ENCODE peak calls at places on chromosomes 3 and 15, in nine cellular contexts. X is K562, O is HCT116, V is Peyer's patch, E is cardiac fibroblast, Y is lower lobe of right lung, J is ovary, T is A549, N is vagina. P is an unnamed sample.

GRCh38 chr3:99256788-99257187 is 355.3 kb upstream of the DCBLD2 start:
- DNase-seq in J (no peak), T (no peak), E (no peak), V (no peak), X (no peak), N (no peak), O (no peak), Y (no peak), P (no peak)

GRCh38 chr3:13935494-13936094 is 55.7 kb upstream of the WNT7A start:
- DNase-seq in O (no peak), Y (no peak), X (no peak), J (no peak), E (no peak), V (no peak), T (no peak), N (no peak), P (no peak)

GRCh38 chr3:155664922-155665695 is 79.8 kb downstream of the PLCH1 start:
- DNase-seq in X (no peak), E (peak; percentile 91), N (no peak), O (peak; percentile 38), Y (no peak), T (peak; percentile 88), V (peak; percentile 74), J (peak; percentile 74), P (peak; percentile 70)

GRCh38 chr3:169772530-169772950 is 656 bp upstream of the MYNN start:
- DNase-seq in J (peak; percentile 78), T (peak; percentile 89), X (peak; percentile 61), V (peak; percentile 84), O (peak; percentile 75), N (no peak), Y (peak; percentile 79), E (peak; percentile 83), P (no peak)

GRCh38 chr3:171326717-171327440 is 133.3 kb downstream of the TNIK start:
- DNase-seq in X (no peak), N (no peak), J (no peak), T (no peak), V (no peak), E (no peak), Y (no peak), O (no peak), P (no peak)

GRCh38 chr3:52019352-52020080 is 23.8 kb upstream of the RPL29 start:
- DNase-seq in N (no peak), J (peak; percentile 49), X (no peak), E (peak; percentile 35), O (no peak), T (no peak), V (no peak), Y (no peak), P (no peak)

GRCh38 chr3:107446706-107447105 is 69.5 kb downstream of the CCDC54 start:
- DNase-seq in O (no peak), J (no peak), X (no peak), Y (no peak), E (no peak), V (no peak), N (no peak), T (no peak), P (no peak)

GRCh38 chr3:151460774-151461450 is at the start of gene IGSF10:
- DNase-seq in N (no peak), E (peak; percentile 41), V (no peak), X (peak; percentile 16), Y (peak; percentile 57), J (peak; percentile 37), T (peak; percentile 11), O (no peak), P (no peak)

GRCh38 chr3:48655586-48655985 is 7.1 kb downstream of the CELSR3 start:
- DNase-seq in J (no peak), E (no peak), V (peak; percentile 80), Y (peak; percentile 67), T (no peak), O (no peak), X (no peak), N (no peak), P (no peak)

GRCh38 chr15:80179966-80180365 is 27.2 kb downstream of the FAH start:
- DNase-seq in X (no peak), N (no peak), Y (no peak), E (no peak), V (no peak), J (no peak), O (no peak), T (no peak), P (no peak)

GRCh38 chr3:128490650-128491070 is 2.3 kb downstream of the GATA2 start:
- DNase-seq in X (no peak), Y (no peak), N (no peak), V (no peak), T (no peak), J (no peak), O (no peak), E (no peak), P (no peak)

GRCh38 chr3:128491071-128491899 is 1.7 kb downstream of the GATA2 start:
- DNase-seq in O (no peak), T (no peak), V (peak; percentile 38), X (no peak), Y (no peak), N (peak; percentile 87), E (no peak), J (no peak), P (no peak)

GRCh38 chr3:128488995-128489859 is 3.8 kb downstream of the GATA2 start:
- DNase-seq in N (no peak), V (peak; percentile 49), T (no peak), O (peak; percentile 35), Y (no peak), X (peak; percentile 75), E (peak; percentile 60), J (no peak), P (no peak)

GRCh38 chr3:128488636-128488994 is 4.4 kb downstream of the GATA2 start:
- DNase-seq in N (no peak), O (no peak), Y (no peak), T (no peak), J (no peak), X (no peak), E (no peak), V (no peak), P (no peak)

GRCh38 chr3:128489860-128490649 is 2.9 kb downstream of the GATA2 start:
- DNase-seq in O (no peak), N (peak; percentile 86), Y (peak; percentile 49), E (peak; percentile 45), X (no peak), T (no peak), V (peak; percentile 44), J (no peak), P (no peak)
- TF ChIP-seq CTCF in O (peak; percentile 23), N (no peak), Y (no peak), E (no peak), X (peak; percentile 12), T (no peak), V (no peak), J (no peak), P (no peak)

GRCh38 chr15:31080618-31081017 is 20.9 kb downstream of the TRPM1 start:
- DNase-seq in T (peak; percentile 54), J (peak; percentile 59), E (peak; percentile 70), N (no peak), X (peak; percentile 95), O (peak; percentile 15), V (peak; percentile 62), Y (peak; percentile 79), P (no peak)
- H3K4me3 ChIP-seq in T (peak overlapping the region; percentile 35), J (no peak overlapping the region), E (peak overlapping the region; percentile 23), N (peak overlapping the region; percentile 14), X (peak overlapping the region; percentile 32), O (no peak overlapping the region), V (peak overlapping the region; percentile 27), Y (peak overlapping the region; percentile 44), P (peak overlapping the region; percentile 41)

GRCh38 chr3:103609472-103609871 is 1174.7 kb downstream of the ZPLD1 start:
- DNase-seq in E (no peak), N (no peak), Y (no peak), O (no peak), J (no peak), T (no peak), X (no peak), V (no peak), P (no peak)
- TF ChIP-seq CTCF in E (no peak), N (no peak), Y (no peak), O (no peak), J (no peak), T (no peak), X (no peak), V (no peak), P (peak; percentile 43)

GRCh38 chr3:196216681-196217211 is 412 bp downstream of the SLC51A start:
- DNase-seq in E (no peak), X (no peak), V (no peak), Y (no peak), O (no peak), T (no peak), J (no peak), N (no peak), P (no peak)

GRCh38 chr3:196217307-196218154 is 1.2 kb downstream of the SLC51A start:
- DNase-seq in J (no peak), O (no peak), T (no peak), Y (no peak), E (no peak), X (no peak), N (no peak), V (no peak), P (no peak)

GRCh38 chr3:196215493-196215892 is 841 bp upstream of the SLC51A start:
- DNase-seq in E (no peak), O (no peak), Y (no peak), X (no peak), J (no peak), N (no peak), V (no peak), T (no peak), P (no peak)

GRCh38 chr3:196214783-196215441 is 1.4 kb upstream of the SLC51A start:
- DNase-seq in O (no peak), N (no peak), X (no peak), Y (no peak), V (peak; percentile 87), T (no peak), E (no peak), J (no peak), P (peak; percentile 36)

DNA sequence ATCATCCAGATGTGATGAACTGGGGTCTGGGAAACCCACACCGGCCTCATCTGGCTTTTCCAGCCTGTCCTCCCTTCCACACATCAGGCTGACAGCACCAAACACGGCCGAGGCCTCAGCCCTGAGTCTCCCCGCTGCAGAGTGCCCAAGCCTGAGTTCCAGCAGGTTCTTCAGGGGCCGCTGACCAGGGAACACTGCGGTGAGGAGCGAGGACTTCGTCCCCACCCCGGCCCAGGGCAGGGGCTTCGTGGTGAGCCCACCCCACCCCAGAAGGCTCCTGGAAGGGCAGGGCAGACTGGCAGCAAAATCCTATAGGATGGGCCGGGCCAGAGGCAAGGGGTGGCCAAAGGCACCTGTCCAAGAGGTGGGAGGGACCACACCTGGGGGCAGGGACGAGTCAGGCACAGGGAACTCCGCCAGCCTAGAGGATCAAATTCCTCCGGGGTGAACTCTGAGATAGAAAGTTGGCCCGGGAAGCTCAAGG is at the start of gene SLC51A:
- DNase-seq in N (no peak), V (peak; percentile 81), O (no peak), Y (no peak), E (no peak), T (no peak), X (no peak), J (no peak), P (no peak)
- H3K4me3 ChIP-seq in N (no peak within 1 kb of the TSS), V (peak within 1 kb of the TSS; percentile 66), O (no peak within 1 kb of the TSS), Y (no peak within 1 kb of the TSS), E (no peak within 1 kb of the TSS), T (no peak within 1 kb of the TSS), X (no peak within 1 kb of the TSS), J (no peak within 1 kb of the TSS), P (no peak within 1 kb of the TSS)

GRCh38 chr3:24583004-24583403 is 88.4 kb upstream of the THRB start:
- DNase-seq in X (peak; percentile 33), N (no peak), V (peak; percentile 47), E (peak; percentile 35), T (peak; percentile 13), O (no peak), J (no peak), Y (no peak), P (no peak)
- TF ChIP-seq CTCF in X (peak; percentile 40), N (no peak), V (peak; percentile 40), E (peak; percentile 31), T (peak; percentile 35), O (no peak), J (no peak), Y (no peak), P (peak; percentile 45)

GRCh38 chr15:65084500-65085206 is 8.1 kb downstream of the KBTBD13 start:
- DNase-seq in N (no peak), V (no peak), Y (peak; percentile 19), E (no peak), O (no peak), T (no peak), X (no peak), J (no peak), P (no peak)
- H3K4me3 ChIP-seq in N (no peak overlapping the region), V (no peak overlapping the region), Y (no peak overlapping the region), E (no peak overlapping the region), O (no peak overlapping the region), T (no peak overlapping the region), X (no peak overlapping the region), J (no peak overlapping the region), P (no peak overlapping the region)